ENCODE peak calls at places on chromosomes 16 and 17, in nine cellular contexts. D is uterus, A is right lobe of liver, Y is ovary, E is prostate gland, F is stomach, B is NB4, X is adrenal gland, H is GM12892. O is an unnamed sample.

GRCh38 chr16:71339481-71340171 is 18.9 kb upstream of the CALB2 start:
- DNase-seq in X (no peak), F (no peak), E (no peak), D (no peak), B (no peak), A (no peak), H (no peak), Y (no peak), O (no peak)

GRCh38 chr16:1163567-1164055 is 10.7 kb downstream of the CACNA1H start:
- DNase-seq in X (peak), F (no peak), D (no peak), H (no peak), A (no peak), B (peak), E (no peak), Y (no peak), O (peak)

GRCh38 chr17:10025976-10026785 is 121.1 kb upstream of the RCVRN start:
- DNase-seq in B (no peak), A (no peak), F (no peak), D (no peak), H (no peak), Y (no peak), X (no peak), E (no peak), O (no peak)

GRCh38 chr16:17335826-17336492 is 134.8 kb downstream of the XYLT1 start:
- DNase-seq in D (peak), B (no peak), F (no peak), X (peak), H (no peak), A (no peak), Y (no peak), E (peak), O (no peak)

GRCh38 chr17:9240659-9241370 is 219.5 kb downstream of the NTN1 start:
- DNase-seq in E (peak), A (peak), D (peak), F (peak), Y (peak), H (no peak), B (no peak), X (peak), O (no peak)

GRCh38 chr16:10817963-10818941 is at the start of gene TVP23A:
- DNase-seq in X (no peak), F (no peak), D (peak), A (no peak), B (no peak), E (no peak), Y (peak), H (no peak), O (no peak)

GRCh38 chr16:70395345-70395901 is 43.5 kb downstream of the ST3GAL2 start:
- DNase-seq in D (no peak), A (peak), F (peak), B (peak), H (peak), E (peak), Y (peak), X (peak), O (peak)

GRCh38 chr17:51322390-51323029 is 62.2 kb downstream of the UTP18 start:
- DNase-seq in B (peak), A (no peak), E (no peak), X (no peak), F (no peak), H (no peak), D (no peak), Y (no peak), O (no peak)

GRCh38 chr16:66746048-66746447 is 5.4 kb downstream of the DYNC1LI2 start:
- DNase-seq in H (no peak), F (no peak), D (no peak), E (no peak), Y (no peak), B (peak), A (no peak), X (no peak), O (no peak)

GRCh38 chr17:45640141-45640850 is 143.8 kb upstream of the CRHR1 start:
- DNase-seq in D (peak), F (peak), B (peak), X (peak), H (peak), Y (peak), A (peak), E (peak), O (peak)

GRCh38 chr17:18980682-18981384 is 23.7 kb downstream of the FAM83G start:
- DNase-seq in E (no peak), A (no peak), H (no peak), F (no peak), B (no peak), X (no peak), Y (no peak), D (no peak), O (no peak)

GRCh38 chr17:35981908-35982330 is 622 bp upstream of the CCL16 start:
- DNase-seq in E (no peak), D (no peak), X (no peak), A (peak), B (peak), Y (no peak), F (no peak), H (no peak), O (no peak)

GRCh38 chr17:63387941-63388340 is 58.2 kb downstream of the CYB561 start:
- DNase-seq in A (no peak), F (no peak), E (no peak), X (no peak), B (no peak), H (no peak), Y (no peak), D (no peak), O (no peak)

GRCh38 chr17:73697872-73698271 is 53.6 kb upstream of the SDK2 start:
- DNase-seq in F (no peak), B (no peak), Y (no peak), H (no peak), A (peak), D (no peak), E (no peak), X (no peak), O (no peak)

GRCh38 chr16:28161626-28162025 is 50.1 kb downstream of the XPO6 start:
- DNase-seq in F (no peak), B (no peak), D (no peak), E (no peak), Y (no peak), A (no peak), H (no peak), X (no peak), O (no peak)

GRCh38 chr16:87207509-87207908 is 109.7 kb downstream of the C16orf95 start:
- DNase-seq in D (no peak), F (no peak), A (no peak), X (no peak), E (no peak), Y (no peak), H (no peak), B (peak), O (no peak)

GRCh38 chr17:80470603-80471002 is 5.8 kb downstream of the NPTX1 start:
- DNase-seq in H (no peak), E (no peak), F (no peak), Y (no peak), B (no peak), X (no peak), A (no peak), D (no peak), O (no peak)

GRCh38 chr17:77610980-77611641 is 347.4 kb upstream of the TNRC6C start:
- DNase-seq in B (no peak), X (no peak), D (peak), H (no peak), A (no peak), F (no peak), Y (no peak), E (no peak), O (no peak)

GRCh38 chr16:2752850-2753522 is 548 bp downstream of the SRRM2 start:
- DNase-seq in B (peak), X (peak), A (peak), D (peak), H (peak), Y (peak), F (peak), E (peak), O (peak)

GRCh38 chr16:75385507-75386152 is 47.7 kb downstream of the CFDP1 start:
- DNase-seq in X (no peak), Y (no peak), A (no peak), B (peak), D (no peak), F (no peak), E (no peak), H (no peak), O (no peak)

GRCh38 chr17:10420811-10421210 is 939 bp downstream of the MYH8 start:
- DNase-seq in F (no peak), B (no peak), E (no peak), A (no peak), H (no peak), Y (no peak), X (no peak), D (no peak), O (no peak)

GRCh38 chr17:40431231-40431602 is 12.0 kb upstream of the IGFBP4 start:
- DNase-seq in E (no peak), X (no peak), Y (no peak), A (peak), H (no peak), B (no peak), F (no peak), D (no peak), O (no peak)

GRCh38 chr17:45307290-45308015 is 9.4 kb downstream of the MAP3K14 start:
- DNase-seq in D (peak), E (peak), H (no peak), X (peak), A (no peak), Y (peak), B (peak), F (no peak), O (peak)

GRCh38 chr16:67170168-67170947 is at the start of gene NOL3:
- DNase-seq in X (peak), D (peak), B (peak), H (peak), A (peak), E (peak), F (peak), Y (peak), O (peak)

GRCh38 chr17:52376137-52376536 is 217.6 kb upstream of the CA10 start:
- DNase-seq in A (no peak), E (no peak), Y (no peak), D (no peak), F (no peak), H (no peak), X (no peak), B (peak), O (no peak)

GRCh38 chr17:39739020-39739884 is 1.5 kb downstream of the GRB7 start:
- DNase-seq in D (peak), A (peak), X (no peak), Y (peak), F (peak), B (no peak), E (peak), H (no peak), O (no peak)

GRCh38 chr17:78448356-78448993 is 70.0 kb downstream of the PGS1 start:
- DNase-seq in F (no peak), H (no peak), A (no peak), B (peak), E (no peak), X (no peak), D (no peak), Y (no peak), O (no peak)

GRCh38 chr17:73909156-73909555 is 264.9 kb upstream of the SDK2 start:
- DNase-seq in F (no peak), X (no peak), Y (no peak), B (no peak), D (no peak), A (no peak), E (no peak), H (no peak), O (no peak)

GRCh38 chr17:71726320-71726719 is 394.5 kb upstream of the SOX9 start:
- DNase-seq in X (no peak), Y (no peak), B (no peak), H (no peak), D (no peak), F (no peak), E (no peak), A (no peak), O (no peak)

GRCh38 chr17:29138991-29139682 is 41.1 kb downstream of the MYO18A start:
- DNase-seq in E (no peak), A (no peak), H (no peak), X (peak), Y (peak), D (peak), B (peak), F (peak), O (no peak)

GRCh38 chr17:36000730-36001108 is 634 bp downstream of the CCL15 start:
- DNase-seq in F (no peak), X (no peak), Y (no peak), A (no peak), E (no peak), B (no peak), H (no peak), D (no peak), O (no peak)

GRCh38 chr17:38421871-38422819 is 6.1 kb upstream of the ARHGAP23 start:
- DNase-seq in A (no peak), B (no peak), Y (no peak), X (no peak), F (no peak), H (no peak), E (no peak), D (no peak), O (no peak)

GRCh38 chr17:83056583-83057396 is 22.6 kb upstream of the METRNL start:
- DNase-seq in H (no peak), X (no peak), E (no peak), A (peak), B (no peak), F (peak), Y (peak), D (peak), O (no peak)

GRCh38 chr16:47311738-47312505 is 148.9 kb downstream of the ITFG1 start:
- DNase-seq in Y (no peak), E (no peak), A (no peak), X (no peak), D (no peak), B (no peak), H (no peak), F (no peak), O (no peak)

GRCh38 chr17:66790476-66791061 is 44.3 kb upstream of the CACNG5 start:
- DNase-seq in Y (no peak), D (peak), A (no peak), H (no peak), B (no peak), X (no peak), E (no peak), F (no peak), O (no peak)

GRCh38 chr17:15273141-15273793 is 8.1 kb upstream of the PMP22 start:
- DNase-seq in F (no peak), Y (no peak), A (no peak), E (no peak), D (no peak), H (no peak), B (no peak), X (no peak), O (peak)

GRCh38 chr16:47873434-47873833 is 282.4 kb downstream of the ABCC12 start:
- DNase-seq in F (no peak), X (no peak), Y (no peak), E (no peak), D (no peak), H (no peak), A (no peak), B (peak), O (no peak)

DNA sequence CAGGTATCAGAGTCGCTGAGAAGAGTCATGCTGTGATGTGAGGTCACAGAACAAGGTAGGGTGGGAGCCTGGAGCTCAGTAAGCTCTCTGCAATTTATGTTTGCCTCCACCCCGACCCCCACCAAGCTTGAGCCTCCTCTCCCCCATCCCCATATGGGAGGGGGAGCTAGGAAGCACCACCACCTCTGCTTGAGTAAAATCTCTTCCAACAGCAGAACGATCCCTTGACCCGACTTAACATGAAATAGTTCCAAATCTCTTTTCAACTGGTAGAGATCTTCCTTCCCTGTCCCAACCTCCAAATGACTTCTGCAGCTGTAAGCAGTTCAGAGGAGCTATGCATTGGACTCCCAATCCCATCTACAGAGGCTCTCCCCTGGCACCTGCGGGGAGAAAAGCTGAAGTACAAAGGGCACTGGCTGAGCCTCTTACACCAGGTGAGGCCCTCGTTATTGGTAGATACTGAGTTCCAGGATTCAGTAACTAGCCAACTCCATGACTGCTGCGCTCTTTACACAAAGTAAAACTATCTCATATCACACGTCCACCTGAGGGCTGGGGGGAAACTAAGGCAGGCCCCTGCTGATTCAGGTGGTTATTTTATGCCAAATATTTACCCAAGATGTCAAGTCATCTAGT is 3.4 kb downstream of the ACTG1 start:
- DNase-seq in E (no peak), B (no peak), A (no peak), D (no peak), Y (no peak), F (no peak), X (no peak), H (no peak), O (no peak)
- TF ChIP-seq POLR2A in E (no peak), B (no peak), A (no peak), D (no peak), Y (no peak), F (no peak), X (no peak), H (peak), O (peak)

GRCh38 chr17:2449486-2449885 is 48.6 kb upstream of the MNT start:
- DNase-seq in H (no peak), F (no peak), A (no peak), X (no peak), E (no peak), B (no peak), D (no peak), Y (no peak), O (no peak)
- TF ChIP-seq POLR2A in H (no peak), F (no peak), A (no peak), X (no peak), E (no peak), B (no peak), D (no peak), Y (no peak), O (no peak)

GRCh38 chr16:30369091-30369937 is 980 bp downstream of the TBC1D10B start:
- DNase-seq in A (no peak), E (no peak), D (no peak), Y (no peak), H (no peak), F (no peak), X (peak), B (peak), O (no peak)

GRCh38 chr16:30368792-30369090 is 1.6 kb downstream of the TBC1D10B start:
- DNase-seq in X (no peak), B (no peak), A (no peak), H (no peak), E (no peak), F (no peak), D (no peak), Y (no peak), O (no peak)

GRCh38 chr16:30371248-30371816 is 1.0 kb upstream of the TBC1D10B start:
- DNase-seq in F (no peak), X (no peak), D (no peak), H (no peak), Y (no peak), E (no peak), A (no peak), B (no peak), O (no peak)

GRCh38 chr16:30370444-30371247 is at the start of gene TBC1D10B:
- DNase-seq in D (peak), H (peak), Y (peak), X (peak), E (peak), A (peak), F (peak), B (peak), O (peak)

GRCh38 chr16:30369938-30370443 is 303 bp downstream of the TBC1D10B start:
- DNase-seq in A (no peak), D (no peak), H (no peak), X (no peak), F (no peak), B (no peak), E (no peak), Y (no peak), O (no peak)
- TF ChIP-seq POLR2A in A (peak), D (no peak), H (no peak), X (no peak), F (no peak), B (no peak), E (no peak), Y (peak), O (peak)

GRCh38 chr16:89924298-89924924 is 1.3 kb downstream of the TUBB3 start:
- DNase-seq in F (no peak), Y (peak), A (no peak), H (no peak), D (no peak), B (peak), E (no peak), X (peak), O (no peak)
- TF ChIP-seq POLR2A in F (no peak), Y (no peak), A (no peak), H (no peak), D (no peak), B (no peak), E (no peak), X (no peak), O (no peak)